ENCODE peak calls at places on chromosome 4, in eight cellular contexts. Q is lung, X is astrocyte, Z is bronchial epithelial cell, G is lower lobe of right lung, A is BJ, C is ascending aorta, M is spleen. W is an unnamed sample.

GRCh38 chr4:40258624-40259023 is 61.8 kb downstream of the RHOH start:
- DNase-seq in Q (no peak), X (no peak), Z (no peak), G (no peak), A (no peak), C (no peak), M (no peak), W (no peak)

GRCh38 chr4:36337665-36338064 is 56.2 kb downstream of the DTHD1 start:
- DNase-seq in Q (no peak), X (no peak), Z (no peak), G (no peak), A (no peak), C (no peak), M (no peak), W (no peak)

GRCh38 chr4:25783943-25784342 is 78.8 kb downstream of the SEL1L3 start:
- DNase-seq in Q (no peak), X (no peak), Z (no peak), G (no peak), A (no peak), C (no peak), M (no peak), W (no peak)

GRCh38 chr4:16082424-16083216 is 1.2 kb downstream of the PROM1 start:
- DNase-seq in Q (peak), X (peak), Z (no peak), G (peak), A (no peak), C (no peak), M (peak), W (no peak)

GRCh38 chr4:159305129-159305528 is 202.2 kb downstream of the RAPGEF2 start:
- DNase-seq in Q (no peak), X (peak), Z (no peak), G (no peak), A (no peak), C (no peak), M (no peak), W (no peak)

GRCh38 chr4:28772066-28772465 is 1911.4 kb downstream of the STIM2 start:
- DNase-seq in Q (no peak), X (peak), Z (peak), G (no peak), A (peak), C (no peak), M (no peak), W (peak)

GRCh38 chr4:86921608-86922252 is 13.1 kb upstream of the AFF1 start:
- DNase-seq in Q (no peak), X (no peak), Z (peak), G (no peak), A (no peak), C (no peak), M (no peak), W (no peak)

GRCh38 chr4:104404384-104404783 is 90.3 kb downstream of the CXXC4 start:
- DNase-seq in Q (no peak), X (no peak), Z (no peak), G (no peak), A (no peak), C (no peak), M (no peak), W (no peak)

GRCh38 chr4:157072002-157072401 is 3.9 kb upstream of the GLRB start:
- DNase-seq in Q (no peak), X (peak), Z (peak), G (no peak), A (no peak), C (no peak), M (no peak), W (peak)

GRCh38 chr4:70927502-70928139 is 25.5 kb downstream of the MOB1B start:
- DNase-seq in Q (no peak), X (no peak), Z (no peak), G (no peak), A (no peak), C (no peak), M (no peak), W (no peak)

GRCh38 chr4:31518796-31519250 is 798.7 kb downstream of the PCDH7 start:
- DNase-seq in Q (no peak), X (peak), Z (peak), G (no peak), A (peak), C (no peak), M (no peak), W (peak)

GRCh38 chr4:74197123-74197522 is 39.2 kb downstream of the MTHFD2L start:
- DNase-seq in Q (no peak), X (no peak), Z (no peak), G (no peak), A (no peak), C (no peak), M (no peak), W (no peak)

GRCh38 chr4:157886650-157887049 is 286.2 kb downstream of the GASK1B start:
- DNase-seq in Q (no peak), X (no peak), Z (no peak), G (no peak), A (no peak), C (no peak), M (no peak), W (no peak)

GRCh38 chr4:118034061-118034785 is at the start of gene NDST3:
- DNase-seq in Q (peak), X (peak), Z (peak), G (peak), A (no peak), C (no peak), M (peak), W (peak)

GRCh38 chr4:14184265-14184664 is 556.7 kb upstream of the BOD1L1 start:
- DNase-seq in Q (no peak), X (peak), Z (no peak), G (no peak), A (peak), C (no peak), M (no peak), W (peak)

GRCh38 chr4:131499139-131499873 is 1649.8 kb upstream of the PCDH10 start:
- DNase-seq in Q (no peak), X (peak), Z (peak), G (no peak), A (no peak), C (no peak), M (no peak), W (peak)

GRCh38 chr4:6781113-6781512 is 1.4 kb upstream of the KIAA0232 start:
- DNase-seq in Q (no peak), X (no peak), Z (no peak), G (no peak), A (no peak), C (no peak), M (no peak), W (no peak)

GRCh38 chr4:6777636-6778281 is 4.8 kb upstream of the KIAA0232 start:
- DNase-seq in Q (no peak), X (no peak), Z (no peak), G (no peak), A (no peak), C (no peak), M (peak), W (no peak)

GRCh38 chr4:6781561-6781960 is 966 bp upstream of the KIAA0232 start:
- DNase-seq in Q (no peak), X (no peak), Z (no peak), G (no peak), A (no peak), C (no peak), M (no peak), W (no peak)

GRCh38 chr4:6778435-6778834 is 4.1 kb upstream of the KIAA0232 start:
- DNase-seq in Q (no peak), X (no peak), Z (no peak), G (no peak), A (no peak), C (no peak), M (no peak), W (no peak)

GRCh38 chr4:6779667-6780565 is 2.6 kb upstream of the KIAA0232 start:
- DNase-seq in Q (no peak), X (no peak), Z (no peak), G (no peak), A (no peak), C (no peak), M (no peak), W (no peak)
- TF ChIP-seq CTCF in Q (no peak), X (no peak), Z (no peak), G (no peak), A (no peak), C (no peak), M (no peak), W (no peak)

GRCh38 chr4:149121015-149121404 is 678.8 kb upstream of the NR3C2 start:
- DNase-seq in Q (no peak), X (no peak), Z (no peak), G (no peak), A (no peak), C (no peak), M (no peak), W (no peak)
- H3K4me3 ChIP-seq in Q (no peak), X (no peak), Z (no peak), G (no peak), A (no peak), C (no peak), M (no peak), W (no peak)

GRCh38 chr4:168831585-168831918 is 178.5 kb downstream of the CBR4 start:
- DNase-seq in Q (no peak), X (no peak), Z (no peak), G (no peak), A (no peak), C (no peak), M (no peak), W (no peak)

GRCh38 chr4:168835880-168836454 is 174.1 kb downstream of the CBR4 start:
- DNase-seq in Q (no peak), X (no peak), Z (no peak), G (no peak), A (no peak), C (no peak), M (no peak), W (no peak)

GRCh38 chr4:168830777-168831512 is 179.1 kb downstream of the CBR4 start:
- DNase-seq in Q (no peak), X (no peak), Z (no peak), G (no peak), A (no peak), C (no peak), M (no peak), W (no peak)

GRCh38 chr4:168831919-168832745 is 177.9 kb downstream of the CBR4 start:
- DNase-seq in Q (peak), X (peak), Z (peak), G (peak), A (no peak), C (peak), M (peak), W (peak)

GRCh38 chr4:168832746-168833575 is 177.1 kb downstream of the CBR4 start:
- DNase-seq in Q (no peak), X (no peak), Z (peak), G (no peak), A (no peak), C (no peak), M (peak), W (peak)
- TF ChIP-seq CTCF in Q (no peak), X (no peak), Z (peak), G (no peak), A (peak), C (peak), M (no peak), W (peak)

GRCh38 chr4:3368334-3368733 is 73.4 kb upstream of the HGFAC start:
- DNase-seq in Q (no peak), X (no peak), Z (no peak), G (no peak), A (no peak), C (no peak), M (no peak), W (no peak)

GRCh38 chr4:3369781-3370660 is 71.7 kb upstream of the HGFAC start:
- DNase-seq in Q (no peak), X (peak), Z (peak), G (peak), A (peak), C (no peak), M (no peak), W (peak)

GRCh38 chr4:3367866-3368265 is 73.9 kb upstream of the HGFAC start:
- DNase-seq in Q (no peak), X (no peak), Z (no peak), G (no peak), A (no peak), C (no peak), M (no peak), W (no peak)

GRCh38 chr4:3371038-3371437 is 70.7 kb upstream of the HGFAC start:
- DNase-seq in Q (no peak), X (peak), Z (no peak), G (peak), A (no peak), C (no peak), M (peak), W (peak)

DNA sequence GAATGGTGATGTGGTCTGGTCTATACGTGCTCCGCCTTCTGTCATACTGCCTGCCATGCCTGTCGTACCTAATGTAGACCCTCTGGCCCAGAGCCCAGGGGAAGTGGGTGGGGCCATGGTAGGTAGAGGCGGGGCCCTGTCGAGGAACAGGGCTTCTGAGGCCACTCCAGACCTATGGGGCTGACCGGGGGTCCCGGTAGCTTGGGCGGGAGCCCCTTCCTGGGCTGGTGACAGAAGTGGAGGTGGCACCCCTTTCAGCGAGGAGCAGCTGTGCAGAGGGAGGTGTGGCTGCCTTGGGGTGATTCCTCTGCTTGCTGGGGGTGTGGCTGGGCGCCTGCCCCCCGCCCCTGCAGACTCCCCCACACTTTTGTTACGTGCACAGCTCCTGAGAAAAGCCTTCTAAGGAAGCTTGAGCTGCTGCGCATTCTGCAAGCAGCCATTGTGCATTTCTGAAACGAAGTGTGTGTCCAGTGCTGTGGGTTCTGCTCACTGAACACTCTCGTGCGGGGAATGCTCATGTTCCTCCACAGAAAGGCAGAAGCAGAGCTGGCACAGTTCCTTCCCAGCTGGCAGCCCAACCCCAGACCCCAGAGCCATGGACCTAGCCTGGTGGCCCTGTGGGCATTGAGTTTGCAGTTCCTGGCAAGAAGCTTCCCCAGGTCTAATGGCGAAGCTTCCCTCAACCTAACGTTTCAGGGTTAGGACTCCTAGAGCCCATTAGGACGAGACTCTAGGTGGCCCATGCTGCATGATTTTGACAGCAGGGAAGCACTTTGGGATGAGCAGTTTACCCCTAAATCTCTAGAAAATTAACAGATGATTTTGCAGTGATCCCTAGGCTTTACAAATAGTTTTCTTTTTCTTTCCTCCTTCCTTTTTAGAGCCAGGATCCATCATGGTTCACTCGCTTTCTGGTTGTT is 72.7 kb upstream of the HGFAC start:
- DNase-seq in Q (no peak), X (no peak), Z (no peak), G (no peak), A (no peak), C (no peak), M (no peak), W (no peak)
- H3K4me3 ChIP-seq in Q (no peak), X (peak), Z (no peak), G (peak), A (peak), C (peak), M (no peak), W (peak)

DNA sequence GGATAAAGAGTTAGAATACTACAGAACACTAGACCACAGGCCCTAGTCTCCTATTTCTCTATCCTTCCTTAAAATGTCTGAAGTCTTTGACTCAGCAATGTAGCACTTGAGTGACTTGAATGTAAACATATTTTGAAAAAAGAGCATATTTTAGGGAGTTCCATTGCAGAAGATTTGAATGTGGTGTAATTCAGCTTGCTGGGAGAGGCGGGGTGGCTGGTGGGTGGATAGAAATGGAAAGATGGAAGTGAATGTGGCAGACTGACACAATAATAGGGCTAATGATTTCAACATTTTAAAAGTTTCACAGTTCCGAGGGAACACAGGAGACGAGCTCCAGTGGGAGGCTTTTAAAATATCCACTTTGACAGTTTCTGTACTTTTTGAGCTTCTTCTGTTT is 144.8 kb downstream of the CHIC2 start:
- DNase-seq in Q (no peak), X (no peak), Z (no peak), G (peak), A (no peak), C (no peak), M (no peak), W (peak)
- TF ChIP-seq CTCF in Q (no peak), X (no peak), Z (no peak), G (no peak), A (no peak), C (no peak), M (no peak), W (no peak)

DNA sequence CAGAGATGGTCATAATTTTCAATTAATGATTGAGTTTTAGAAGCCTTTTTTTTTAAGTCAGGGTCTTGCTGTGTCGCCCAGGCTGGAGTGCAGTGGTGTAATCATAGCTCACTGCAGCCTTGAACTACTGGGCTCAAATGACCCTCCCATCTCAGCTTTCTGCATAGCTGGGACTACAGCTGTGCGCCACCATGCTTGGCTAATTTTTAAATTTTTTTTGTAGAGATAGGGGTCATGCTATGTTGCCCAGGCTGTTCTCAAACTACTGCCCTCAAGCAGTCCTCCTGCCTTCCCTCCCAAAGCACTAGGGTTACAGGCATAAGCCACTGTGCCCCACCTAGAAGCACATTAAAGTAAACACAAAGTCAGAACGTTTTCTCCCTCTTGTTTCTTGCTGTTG is 51.7 kb downstream of the HTT-AS start:
- DNase-seq in Q (no peak), X (no peak), Z (no peak), G (no peak), A (no peak), C (no peak), M (peak), W (no peak)
- H3K4me3 ChIP-seq in Q (no peak), X (no peak), Z (no peak), G (no peak), A (no peak), C (no peak), M (no peak), W (no peak)

GRCh38 chr4:184235526-184235925 is 17.9 kb upstream of the ENPP6 start:
- DNase-seq in Q (no peak), X (no peak), Z (no peak), G (no peak), A (no peak), C (no peak), M (no peak), W (no peak)

GRCh38 chr4:184232212-184232611 is 14.5 kb upstream of the ENPP6 start:
- DNase-seq in Q (no peak), X (no peak), Z (no peak), G (no peak), A (no peak), C (no peak), M (no peak), W (no peak)

GRCh38 chr4:184231573-184231972 is 13.9 kb upstream of the ENPP6 start:
- DNase-seq in Q (no peak), X (no peak), Z (no peak), G (no peak), A (no peak), C (no peak), M (no peak), W (no peak)

GRCh38 chr4:184232975-184233374 is 15.3 kb upstream of the ENPP6 start:
- DNase-seq in Q (no peak), X (no peak), Z (no peak), G (no peak), A (no peak), C (no peak), M (no peak), W (no peak)

GRCh38 chr4:184234155-184234554 is 16.5 kb upstream of the ENPP6 start:
- DNase-seq in Q (no peak), X (no peak), Z (no peak), G (no peak), A (no peak), C (no peak), M (no peak), W (no peak)
- TF ChIP-seq CTCF in Q (no peak), X (no peak), Z (no peak), G (no peak), A (no peak), C (no peak), M (no peak), W (no peak)